ENCODE peak calls at places on chromosomes 7 and 10, in nine cellular contexts. Z, U, M, D, H, C, E, A and X are unnamed samples.

GRCh38 chr10:34467902-34468301 is 347.2 kb downstream of the PARD3 start:
- DNase-seq in Z (no peak), U (no peak), M (no peak), D (no peak), H (no peak), C (no peak), E (no peak), A (no peak), X (no peak)

GRCh38 chr7:21429786-21430574 is 2.1 kb downstream of the SP4 start:
- DNase-seq in Z (no peak), U (no peak), M (no peak), D (no peak), H (no peak), C (no peak), E (no peak), A (no peak), X (no peak)

GRCh38 chr7:100166966-100167911 is 1.2 kb downstream of the GAL3ST4 start:
- DNase-seq in Z (peak), U (no peak), M (no peak), D (no peak), H (no peak), C (no peak), E (no peak), A (no peak), X (no peak)

GRCh38 chr7:69825031-69825681 is 226.9 kb downstream of the AUTS2 start:
- DNase-seq in Z (no peak), U (no peak), M (no peak), D (no peak), H (peak), C (no peak), E (no peak), A (no peak), X (no peak)

GRCh38 chr7:70719120-70719519 is 412.8 kb upstream of the GALNT17 start:
- DNase-seq in Z (no peak), U (no peak), M (no peak), D (no peak), H (no peak), C (no peak), E (no peak), A (no peak), X (no peak)

GRCh38 chr10:118045842-118046490 is 775 bp downstream of the RAB11FIP2 start:
- DNase-seq in Z (no peak), U (peak), M (peak), D (peak), H (peak), C (peak), E (no peak), A (peak), X (no peak)

GRCh38 chr7:143240323-143241168 is 18.7 kb downstream of the TAS2R40 start:
- DNase-seq in Z (no peak), U (no peak), M (peak), D (peak), H (peak), C (peak), E (peak), A (peak), X (no peak)

GRCh38 chr10:15539262-15539661 is 168.2 kb upstream of the FAM171A1 start:
- DNase-seq in Z (no peak), U (no peak), M (no peak), D (no peak), H (no peak), C (no peak), E (no peak), A (no peak), X (no peak)

GRCh38 chr10:17737021-17737965 is 14.7 kb upstream of the TMEM236 start:
- DNase-seq in Z (no peak), U (no peak), M (peak), D (no peak), H (peak), C (peak), E (peak), A (peak), X (no peak)

GRCh38 chr10:122348512-122348911 is 26.0 kb upstream of the PLEKHA1 start:
- DNase-seq in Z (no peak), U (no peak), M (no peak), D (no peak), H (peak), C (no peak), E (no peak), A (no peak), X (no peak)

GRCh38 chr10:129949411-129950335 is 14.4 kb downstream of the EBF3 start:
- DNase-seq in Z (peak), U (no peak), M (no peak), D (no peak), H (no peak), C (peak), E (no peak), A (peak), X (no peak)

GRCh38 chr7:3965794-3966395 is 664.8 kb downstream of the SDK1 start:
- DNase-seq in Z (no peak), U (no peak), M (no peak), D (no peak), H (no peak), C (no peak), E (no peak), A (no peak), X (no peak)

GRCh38 chr10:102643346-102644065 is 773 bp upstream of the TRIM8 start:
- DNase-seq in Z (peak), U (peak), M (peak), D (peak), H (peak), C (peak), E (no peak), A (peak), X (peak)

GRCh38 chr7:40192036-40192435 is 57.2 kb downstream of the SUGCT start:
- DNase-seq in Z (no peak), U (no peak), M (no peak), D (no peak), H (no peak), C (no peak), E (peak), A (no peak), X (no peak)

GRCh38 chr10:59266321-59266720 is 89.9 kb downstream of the PHYHIPL start:
- DNase-seq in Z (no peak), U (no peak), M (no peak), D (no peak), H (no peak), C (no peak), E (no peak), A (no peak), X (no peak)

GRCh38 chr10:129695671-129696070 is 228.6 kb downstream of the MGMT start:
- DNase-seq in Z (no peak), U (no peak), M (no peak), D (no peak), H (no peak), C (no peak), E (no peak), A (no peak), X (no peak)

GRCh38 chr7:35717013-35717412 is 22.1 kb upstream of the HERPUD2 start:
- DNase-seq in Z (no peak), U (no peak), M (no peak), D (no peak), H (no peak), C (no peak), E (no peak), A (no peak), X (no peak)

GRCh38 chr10:76647276-76647675 is 990.3 kb downstream of the KCNMA1 start:
- DNase-seq in Z (no peak), U (no peak), M (no peak), D (no peak), H (no peak), C (no peak), E (no peak), A (no peak), X (no peak)

GRCh38 chr7:29810297-29810696 is 4.0 kb downstream of the WIPF3 start:
- DNase-seq in Z (no peak), U (no peak), M (no peak), D (no peak), H (no peak), C (no peak), E (no peak), A (no peak), X (no peak)

GRCh38 chr7:154743211-154743610 is 259.7 kb downstream of the PAXIP1 start:
- DNase-seq in Z (no peak), U (no peak), M (no peak), D (no peak), H (no peak), C (no peak), E (no peak), A (no peak), X (no peak)

GRCh38 chr7:103343758-103344452 is 662 bp downstream of the DNAJC2 start:
- DNase-seq in Z (peak), U (peak), M (peak), D (no peak), H (peak), C (no peak), E (no peak), A (peak), X (no peak)

GRCh38 chr7:103348959-103349358 is 1.5 kb downstream of the PSMC2 start:
- DNase-seq in Z (no peak), U (no peak), M (no peak), D (no peak), H (no peak), C (no peak), E (no peak), A (no peak), X (no peak)

GRCh38 chr7:103347507-103348267 is at the start of gene PSMC2:
- DNase-seq in Z (peak), U (peak), M (peak), D (peak), H (peak), C (peak), E (peak), A (peak), X (peak)

GRCh38 chr7:103344453-103345149 is at the start of gene DNAJC2:
- DNase-seq in Z (peak), U (peak), M (peak), D (peak), H (peak), C (peak), E (peak), A (peak), X (peak)

GRCh38 chr7:103348452-103348851 is 1.0 kb downstream of the PSMC2 start:
- DNase-seq in Z (no peak), U (no peak), M (no peak), D (no peak), H (no peak), C (no peak), E (no peak), A (no peak), X (no peak)
- H3K27ac ChIP-seq in Z (peak), U (peak), M (no peak), D (peak), H (no peak), C (peak), E (no peak), A (peak), X (no peak)

GRCh38 chr7:1192171-1192676 is 32.2 kb upstream of the ZFAND2A start:
- DNase-seq in Z (no peak), U (no peak), M (no peak), D (no peak), H (no peak), C (no peak), E (peak), A (no peak), X (no peak)

GRCh38 chr7:1189986-1190772 is 30.2 kb upstream of the ZFAND2A start:
- DNase-seq in Z (no peak), U (no peak), M (no peak), D (no peak), H (no peak), C (no peak), E (no peak), A (no peak), X (no peak)

GRCh38 chr7:1193593-1194424 is 33.8 kb upstream of the ZFAND2A start:
- DNase-seq in Z (no peak), U (no peak), M (no peak), D (peak), H (peak), C (peak), E (no peak), A (peak), X (peak)

GRCh38 chr7:1187127-1187526 is 27.1 kb upstream of the ZFAND2A start:
- DNase-seq in Z (no peak), U (no peak), M (no peak), D (no peak), H (no peak), C (no peak), E (no peak), A (no peak), X (no peak)

DNA sequence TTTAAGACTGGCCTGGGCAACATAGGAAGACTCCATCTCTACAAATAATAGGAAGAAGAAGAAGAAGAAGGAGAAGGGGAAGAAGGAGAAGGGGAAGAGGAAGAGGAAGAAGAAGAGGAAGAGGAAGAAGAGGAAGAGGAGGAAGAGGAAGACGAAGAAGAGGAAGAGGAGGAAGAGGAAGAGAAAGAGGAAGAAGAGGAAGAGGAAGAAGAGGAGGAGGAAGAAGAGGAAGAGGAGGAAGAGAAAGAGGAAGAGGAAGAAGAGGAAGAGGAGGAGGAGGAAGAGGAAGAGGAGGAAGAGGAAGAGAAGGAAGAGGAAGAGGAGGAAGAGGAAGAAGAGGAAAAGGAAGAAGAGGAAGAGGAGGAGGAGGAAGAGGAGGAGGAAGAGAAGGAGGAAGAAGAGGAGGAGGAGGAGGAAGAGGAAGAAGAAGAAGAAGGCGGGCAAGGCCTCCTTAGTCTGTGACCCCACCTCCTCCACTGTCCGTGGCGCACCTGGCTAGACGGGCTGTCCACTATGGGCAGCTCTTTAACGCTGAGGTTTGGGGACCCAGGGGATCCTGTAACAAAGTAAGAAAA is 28.8 kb upstream of the ZFAND2A start:
- DNase-seq in Z (no peak), U (no peak), M (no peak), D (no peak), H (no peak), C (no peak), E (no peak), A (no peak), X (no peak)
- H3K27ac ChIP-seq in Z (no peak), U (no peak), M (no peak), D (no peak), H (no peak), C (no peak), E (no peak), A (no peak), X (no peak)

GRCh38 chr7:73478549-73478948 is 43.5 kb downstream of the BAZ1B start:
- DNase-seq in Z (no peak), U (no peak), M (no peak), D (no peak), H (no peak), C (no peak), E (no peak), A (no peak), X (no peak)

GRCh38 chr7:73482746-73483145 is 39.3 kb downstream of the BAZ1B start:
- DNase-seq in Z (no peak), U (no peak), M (no peak), D (no peak), H (no peak), C (no peak), E (no peak), A (no peak), X (no peak)

GRCh38 chr7:73477376-73477775 is 43.8 kb downstream of the FZD9 start:
- DNase-seq in Z (no peak), U (no peak), M (no peak), D (no peak), H (no peak), C (no peak), E (no peak), A (no peak), X (no peak)

GRCh38 chr7:73487486-73487885 is 34.6 kb downstream of the BAZ1B start:
- DNase-seq in Z (no peak), U (no peak), M (no peak), D (no peak), H (no peak), C (no peak), E (no peak), A (no peak), X (no peak)

DNA sequence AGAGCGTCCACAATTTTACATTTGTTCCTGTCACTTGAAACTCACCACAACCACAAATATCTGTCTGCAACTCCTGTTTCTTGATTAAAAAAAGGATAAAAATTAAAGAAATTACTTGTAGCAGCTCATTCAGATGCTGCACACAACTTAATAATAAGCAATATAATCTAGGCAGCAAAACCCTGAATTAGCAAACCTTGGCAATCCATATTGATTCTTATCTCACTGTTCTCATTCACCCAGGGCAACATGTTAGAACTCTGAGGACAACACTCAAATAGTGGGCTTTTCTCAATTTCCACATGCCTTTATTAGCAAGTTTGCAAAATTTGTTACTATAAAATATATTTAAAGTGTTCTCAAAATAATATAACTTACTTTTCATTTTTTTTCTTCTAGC is 38.9 kb downstream of the BAZ1B start:
- DNase-seq in Z (no peak), U (no peak), M (no peak), D (no peak), H (no peak), C (no peak), E (no peak), A (no peak), X (no peak)
- H3K27ac ChIP-seq in Z (no peak), U (no peak), M (no peak), D (no peak), H (no peak), C (no peak), E (no peak), A (no peak), X (no peak)

GRCh38 chr10:516766-517165 is 172.7 kb downstream of the DIP2C start:
- DNase-seq in Z (peak), U (no peak), M (no peak), D (no peak), H (no peak), C (no peak), E (no peak), A (no peak), X (no peak)
- H3K27ac ChIP-seq in Z (no peak), U (no peak), M (no peak), D (no peak), H (peak), C (no peak), E (no peak), A (no peak), X (peak)

GRCh38 chr10:6195891-6196290 is 6.8 kb upstream of the PFKFB3 start:
- DNase-seq in Z (no peak), U (no peak), M (no peak), D (no peak), H (no peak), C (no peak), E (no peak), A (no peak), X (no peak)
- H3K27ac ChIP-seq in Z (no peak), U (peak), M (no peak), D (no peak), H (no peak), C (peak), E (no peak), A (no peak), X (peak)

GRCh38 chr10:124470544-124471449 is 9.2 kb downstream of the LHPP start:
- DNase-seq in Z (no peak), U (no peak), M (peak), D (no peak), H (no peak), C (no peak), E (no peak), A (peak), X (no peak)
- H3K27ac ChIP-seq in Z (no peak), U (no peak), M (peak), D (no peak), H (no peak), C (no peak), E (no peak), A (peak), X (no peak)

GRCh38 chr7:137985253-137985896 is 16.5 kb downstream of the CREB3L2 start:
- DNase-seq in Z (no peak), U (no peak), M (peak), D (no peak), H (peak), C (no peak), E (no peak), A (no peak), X (no peak)

GRCh38 chr7:137984181-137985041 is 17.5 kb downstream of the CREB3L2 start:
- DNase-seq in Z (no peak), U (no peak), M (peak), D (no peak), H (no peak), C (no peak), E (no peak), A (no peak), X (no peak)

GRCh38 chr7:137981175-137981574 is 20.7 kb downstream of the CREB3L2 start:
- DNase-seq in Z (no peak), U (no peak), M (no peak), D (no peak), H (no peak), C (no peak), E (no peak), A (no peak), X (no peak)

GRCh38 chr7:137981668-137982067 is 20.2 kb downstream of the CREB3L2 start:
- DNase-seq in Z (no peak), U (no peak), M (no peak), D (no peak), H (peak), C (no peak), E (no peak), A (no peak), X (no peak)

DNA sequence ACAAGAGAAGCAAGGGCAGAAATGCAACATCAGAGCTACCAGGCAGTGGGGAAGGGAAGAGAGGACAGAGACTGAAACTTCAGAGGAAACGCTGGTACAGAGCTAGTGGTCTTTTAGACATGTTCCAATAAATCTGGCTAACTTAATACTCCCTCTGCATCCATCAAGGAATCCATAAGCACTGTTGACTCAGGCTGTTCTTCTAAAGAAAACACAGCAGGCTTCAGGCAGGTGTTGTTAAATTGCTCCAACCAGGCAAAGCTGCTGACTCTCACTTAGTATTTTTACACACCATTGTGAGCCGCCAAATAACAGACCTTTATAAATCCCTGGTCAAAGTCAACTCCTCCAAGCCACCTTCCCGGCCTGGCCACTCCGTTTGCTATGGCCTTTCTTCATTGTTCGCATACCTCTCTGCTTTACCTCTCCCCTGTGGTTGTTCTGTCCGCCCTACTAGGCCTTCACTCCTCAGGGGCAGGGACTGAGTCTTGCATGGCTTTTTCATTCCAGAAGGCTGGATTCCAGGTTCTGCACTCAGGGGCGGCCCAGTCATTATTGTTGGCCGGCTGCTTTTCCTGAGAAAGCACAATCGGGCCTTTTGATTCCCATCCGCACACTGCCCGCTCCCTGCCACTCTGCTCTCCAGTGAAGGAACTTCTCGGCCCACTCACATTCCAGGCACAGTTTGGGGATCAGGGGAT is 18.4 kb downstream of the CREB3L2 start:
- DNase-seq in Z (no peak), U (no peak), M (peak), D (no peak), H (no peak), C (peak), E (no peak), A (peak), X (peak)
- H3K27ac ChIP-seq in Z (no peak), U (no peak), M (peak), D (no peak), H (no peak), C (peak), E (no peak), A (peak), X (peak)

GRCh38 chr10:70664702-70665195 is 7.6 kb upstream of the ADAMTS14 start:
- DNase-seq in Z (peak), U (no peak), M (peak), D (no peak), H (peak), C (no peak), E (peak), A (peak), X (peak)
- H3K27ac ChIP-seq in Z (no peak), U (no peak), M (no peak), D (no peak), H (no peak), C (no peak), E (peak), A (peak), X (peak)